ENCODE peak calls at places on chromosomes 6 and 20, in four cellular contexts. Z is K562, H is H1, I is GM12878. L is an unnamed sample.

GRCh38 chr6:14153228-14153627 is 35.7 kb downstream of the CD83 start:
- DNase-seq in H (no peak), I (no peak), Z (no peak), L (no peak)

GRCh38 chr6:112205521-112206458 is 48.6 kb downstream of the LAMA4 start:
- DNase-seq in Z (no peak), I (no peak), H (peak; percentile 19), L (no peak)

GRCh38 chr20:13261460-13262301 is 40.6 kb downstream of the ISM1 start:
- DNase-seq in I (no peak), Z (peak; percentile 54), H (peak; percentile 34), L (peak; percentile 26)

GRCh38 chr6:45971287-45971686 is 44.4 kb downstream of the CLIC5 start:
- DNase-seq in I (no peak), H (no peak), Z (no peak), L (no peak)

GRCh38 chr20:52532674-52533073 is 341.1 kb upstream of the ZFP64 start:
- DNase-seq in H (no peak), I (no peak), Z (no peak), L (no peak)

GRCh38 chr20:53884859-53885654 is 185.3 kb downstream of the BCAS1 start:
- DNase-seq in H (no peak), I (no peak), Z (no peak), L (no peak)

GRCh38 chr6:111663232-111663631 is 57.6 kb upstream of the TRAF3IP2 start:
- DNase-seq in I (no peak), H (no peak), Z (no peak), L (no peak)

GRCh38 chr6:22294301-22294700 is 2.5 kb downstream of the PRL start:
- DNase-seq in I (no peak), Z (no peak), H (no peak), L (no peak)

GRCh38 chr6:130143709-130144108 is 79.0 kb downstream of the SAMD3 start:
- DNase-seq in Z (no peak), H (no peak), I (no peak), L (no peak)

GRCh38 chr6:164927288-164928040 is 381.9 kb downstream of the C6orf118 start:
- DNase-seq in I (no peak), Z (peak; percentile 65), H (peak; percentile 44), L (peak; percentile 1)

GRCh38 chr20:31818376-31818908 is 714 bp upstream of the MYLK2 start:
- DNase-seq in I (no peak), Z (no peak), H (no peak), L (no peak)

GRCh38 chr6:54515013-54515412 is 206.8 kb downstream of the TINAG start:
- DNase-seq in H (no peak), I (no peak), Z (no peak), L (no peak)

GRCh38 chr20:5070081-5070480 is 49.7 kb downstream of the PCNA start:
- DNase-seq in Z (no peak), I (no peak), H (no peak), L (no peak)

GRCh38 chr20:2752631-2753455 is 47.6 kb downstream of the CPXM1 start:
- DNase-seq in Z (peak; percentile 70), H (peak; percentile 29), I (no peak), L (peak; percentile 31)

GRCh38 chr6:7237653-7238190 is 75.3 kb downstream of the SSR1 start:
- DNase-seq in Z (no peak), I (no peak), H (no peak), L (no peak)

GRCh38 chr20:51609251-51609650 is 66.7 kb upstream of the NFATC2 start:
- DNase-seq in Z (no peak), H (no peak), I (no peak), L (no peak)

GRCh38 chr6:43926644-43927524 is 156.9 kb downstream of the VEGFA start:
- DNase-seq in H (peak; percentile 62), I (no peak), Z (peak; percentile 87), L (peak; percentile 72)

GRCh38 chr20:40090236-40090635 is 598.8 kb downstream of the MAFB start:
- DNase-seq in I (no peak), H (no peak), Z (no peak), L (no peak)

GRCh38 chr6:17039266-17039665 is 62.6 kb upstream of the STMND1 start:
- DNase-seq in I (no peak), Z (no peak), H (no peak), L (no peak)

GRCh38 chr6:156876302-156876701 is 99.1 kb downstream of the ARID1B start:
- DNase-seq in H (no peak), I (no peak), Z (peak; percentile 28), L (no peak)

GRCh38 chr6:116364361-116364760 is 6.4 kb upstream of the DSE start:
- DNase-seq in I (no peak), Z (no peak), H (no peak), L (no peak)

GRCh38 chr6:154502564-154502963 is 7.9 kb downstream of the CNKSR3 start:
- DNase-seq in Z (no peak), I (no peak), H (no peak), L (no peak)

GRCh38 chr6:169172435-169172834 is 81.2 kb downstream of the THBS2 start:
- DNase-seq in Z (no peak), H (no peak), I (no peak), L (peak; percentile 35)

GRCh38 chr6:21138359-21139094 is 455.0 kb upstream of the SOX4 start:
- DNase-seq in I (no peak), H (no peak), Z (no peak), L (no peak)

GRCh38 chr20:4167261-4168004 is 152.1 kb upstream of the RNF24 start:
- DNase-seq in Z (no peak), H (no peak), I (no peak), L (no peak)

GRCh38 chr20:10281911-10282310 is 63.3 kb downstream of the SNAP25 start:
- DNase-seq in H (no peak), I (no peak), Z (no peak), L (no peak)

GRCh38 chr20:39233755-39234154 is 271.6 kb downstream of the DHX35 start:
- DNase-seq in H (no peak), Z (no peak), I (no peak), L (no peak)

GRCh38 chr6:14288910-14289309 is 171.3 kb downstream of the CD83 start:
- DNase-seq in Z (no peak), H (no peak), I (no peak), L (no peak)

GRCh38 chr20:60718743-60719142 is 533.3 kb upstream of the CDH4 start:
- DNase-seq in I (no peak), H (no peak), Z (peak; percentile 14), L (no peak)

GRCh38 chr6:35214869-35215664 is 1.3 kb downstream of the SCUBE3 start:
- DNase-seq in H (no peak), Z (peak; percentile 49), I (no peak), L (no peak)
- TF ChIP-seq EGR1 in H (no peak), Z (no peak), I (no peak), L (no peak)

GRCh38 chr20:23086056-23086551 is at the start of gene CD93:
- DNase-seq in Z (peak; percentile 19), I (no peak), H (no peak), L (no peak)

GRCh38 chr20:23085415-23086055 is 589 bp downstream of the CD93 start:
- DNase-seq in I (no peak), H (no peak), Z (no peak), L (no peak)

GRCh38 chr20:23087587-23088275 is 1.6 kb upstream of the CD93 start:
- DNase-seq in Z (peak; percentile 17), I (no peak), H (no peak), L (no peak)

GRCh38 chr20:23088891-23089290 is 2.8 kb upstream of the CD93 start:
- DNase-seq in I (no peak), H (no peak), Z (no peak), L (no peak)

GRCh38 chr20:23086931-23087411 is 847 bp upstream of the CD93 start:
- DNase-seq in I (no peak), Z (no peak), H (no peak), L (no peak)
- TF ChIP-seq EGR1 in I (no peak), Z (no peak), H (no peak), L (no peak)

GRCh38 chr20:37414636-37415035 is 68.7 kb downstream of the SRC start:
- DNase-seq in I (no peak), Z (no peak), H (no peak), L (no peak)

GRCh38 chr20:37413023-37413334 is 67.0 kb downstream of the SRC start:
- DNase-seq in H (no peak), Z (no peak), I (no peak), L (no peak)

GRCh38 chr20:37413354-37413753 is 67.4 kb downstream of the SRC start:
- DNase-seq in Z (no peak), H (no peak), I (no peak), L (no peak)

GRCh38 chr20:37415118-37416085 is 69.5 kb downstream of the SRC start:
- DNase-seq in I (no peak), Z (no peak), H (no peak), L (no peak)

DNA sequence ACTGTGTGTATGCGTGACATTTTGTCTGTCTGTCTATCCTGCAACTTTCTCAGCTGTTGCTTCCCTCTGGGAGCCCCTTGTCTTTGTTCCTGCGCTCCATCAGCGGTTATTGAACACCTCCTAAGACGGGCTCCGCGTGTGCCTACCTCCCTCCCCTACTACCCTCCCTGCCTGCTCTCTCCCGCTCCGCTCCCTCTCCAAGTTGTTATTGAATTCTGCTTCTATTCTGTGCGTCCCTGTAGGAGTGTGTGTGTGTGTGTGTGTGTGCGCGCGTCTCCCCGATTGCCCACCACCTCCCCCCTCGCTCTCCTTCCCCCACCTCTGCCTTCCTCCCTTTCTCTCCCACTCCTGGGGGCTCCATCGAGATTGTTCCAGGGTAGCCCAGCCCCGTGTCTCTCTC is 68.2 kb downstream of the SRC start:
- DNase-seq in Z (no peak), H (no peak), I (no peak), L (no peak)
- TF ChIP-seq EGR1 in Z (no peak), H (no peak), I (no peak), L (no peak)

GRCh38 chr20:45583502-45583901 is 4.4 kb upstream of the WFDC8 start:
- DNase-seq in I (no peak), Z (no peak), H (no peak), L (no peak)
- TF ChIP-seq EGR1 in I (no peak), Z (no peak), H (no peak), L (no peak)

DNA sequence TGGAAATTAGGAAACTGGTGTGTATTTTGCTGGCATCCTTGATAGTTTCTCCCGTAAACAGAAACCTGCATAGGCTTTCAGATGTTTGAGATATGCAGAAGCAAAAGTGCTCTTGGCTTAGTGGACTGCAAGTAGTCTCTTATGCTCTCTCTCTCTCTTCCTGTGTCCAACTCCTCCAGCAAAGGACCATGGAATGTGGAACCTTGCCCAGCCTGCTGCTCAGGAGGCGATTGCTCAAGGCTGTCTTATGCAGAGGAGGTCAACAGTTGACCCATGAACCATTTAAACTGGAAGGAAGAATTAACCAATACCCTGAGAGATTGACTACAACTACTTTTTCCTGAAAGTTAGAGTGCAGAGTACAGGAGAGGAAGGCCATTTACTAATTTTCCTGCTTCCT is 105.1 kb downstream of the RPS12 start:
- DNase-seq in H (no peak), I (no peak), Z (no peak), L (no peak)
- TF ChIP-seq EGR1 in H (no peak), I (no peak), Z (no peak), L (no peak)